ENCODE peak calls at places on chromosomes 12 and 14, in six cellular contexts. S is left lung, H is suprapubic skin, X is left ventricle myocardium inferior, Y is fibroblast of lung, N is IMR-90. Z is an unnamed sample. For H3K4me1, the result is how much of the 10 kb centered on the place peaks cover.

GRCh38 chr12:64019101-64019500 is 174.6 kb downstream of the SRGAP1 start:
- DNase-seq in Y (no peak), N (no peak), X (no peak), S (no peak), H (no peak), Z (no peak)

GRCh38 chr12:27344760-27345159 is 12.1 kb downstream of the BMAL2 start:
- DNase-seq in X (no peak), N (peak), Y (no peak), H (no peak), S (no peak), Z (no peak)

GRCh38 chr12:9881246-9881645 is at the start of gene KLRF2:
- DNase-seq in S (no peak), Y (no peak), N (no peak), X (no peak), H (no peak), Z (no peak)

GRCh38 chr12:4108803-4109345 is 164.7 kb upstream of the CCND2 start:
- DNase-seq in X (no peak), H (no peak), S (no peak), Y (no peak), N (no peak), Z (no peak)

GRCh38 chr12:53239643-53240258 is 7.7 kb upstream of the RARG start:
- DNase-seq in Y (no peak), H (no peak), S (peak), N (no peak), X (no peak), Z (no peak)

GRCh38 chr14:72786377-72787350 is 107.2 kb downstream of the DPF3 start:
- DNase-seq in X (no peak), Y (no peak), S (no peak), H (peak), N (no peak), Z (no peak)

GRCh38 chr14:72904840-72905561 is 11.1 kb upstream of the DPF3 start:
- DNase-seq in H (no peak), X (peak), Y (peak), N (peak), S (no peak), Z (no peak)

GRCh38 chr14:20415723-20416622 is 2.7 kb upstream of the TEP1 start:
- DNase-seq in X (no peak), S (no peak), Y (peak), N (peak), H (no peak), Z (no peak)

GRCh38 chr14:45838597-45838996 is 585.6 kb upstream of the MIS18BP1 start:
- DNase-seq in N (no peak), X (no peak), Y (no peak), H (no peak), S (no peak), Z (no peak)

GRCh38 chr14:21734457-21735074 is 60.9 kb upstream of the OR4E1 start:
- DNase-seq in N (peak), S (no peak), Y (peak), H (no peak), X (no peak), Z (no peak)

GRCh38 chr14:85948163-85948562 is 418.2 kb downstream of the FLRT2 start:
- DNase-seq in N (no peak), X (no peak), H (no peak), Y (no peak), S (no peak), Z (no peak)

GRCh38 chr12:111056618-111057521 is 136.5 kb upstream of the MYL2 start:
- DNase-seq in Y (no peak), N (no peak), X (no peak), S (no peak), H (no peak), Z (no peak)

GRCh38 chr12:120540445-120540844 is 6.3 kb downstream of the RNF10 start:
- DNase-seq in Y (no peak), N (peak), S (no peak), X (no peak), H (no peak), Z (no peak)

GRCh38 chr12:53930591-53931255 is 7.9 kb upstream of the HOXC13 start:
- DNase-seq in Y (no peak), N (no peak), X (no peak), S (no peak), H (no peak), Z (no peak)

GRCh38 chr12:25131270-25131669 is 63.7 kb downstream of the DNAI7 start:
- DNase-seq in H (no peak), S (no peak), N (no peak), Y (no peak), X (no peak), Z (no peak)

GRCh38 chr14:84622357-84622756 is 907.6 kb upstream of the FLRT2 start:
- DNase-seq in N (no peak), Y (no peak), H (no peak), X (no peak), S (no peak), Z (no peak)

GRCh38 chr12:92764820-92765219 is 62.0 kb downstream of the PLEKHG7 start:
- DNase-seq in X (no peak), S (no peak), Y (no peak), N (peak), H (no peak), Z (no peak)

GRCh38 chr14:52068741-52069616 is at the start of gene NID2:
- DNase-seq in S (peak), N (peak), X (peak), H (peak), Y (peak), Z (no peak)

GRCh38 chr12:114984641-114985041 is 300.7 kb upstream of the TBX3 start:
- DNase-seq in Y (peak), H (no peak), N (peak), X (no peak), S (no peak), Z (no peak)

GRCh38 chr14:93962701-93963601 is 13.4 kb downstream of the ASB2 start:
- DNase-seq in H (no peak), N (peak), Y (peak), S (peak), X (no peak), Z (no peak)

GRCh38 chr12:5493018-5493417 is 61.1 kb downstream of the NTF3 start:
- DNase-seq in S (no peak), Y (no peak), X (no peak), N (no peak), H (no peak), Z (no peak)

GRCh38 chr12:122895757-122896636 is at the start of gene VPS37B:
- DNase-seq in Y (peak), X (peak), H (peak), S (peak), N (peak), Z (peak)

GRCh38 chr12:80151131-80151530 is 51.8 kb downstream of the OTOGL start:
- DNase-seq in H (no peak), X (no peak), N (no peak), S (no peak), Y (no peak), Z (no peak)

GRCh38 chr12:131912526-131913274 is 16.4 kb upstream of the PUS1 start:
- DNase-seq in Y (peak), S (peak), N (peak), X (peak), H (no peak), Z (peak)

GRCh38 chr12:112170376-112170775 is 45.0 kb downstream of the TRAFD1 start:
- DNase-seq in X (no peak), N (no peak), Y (no peak), H (peak), S (no peak), Z (no peak)

GRCh38 chr14:90795744-90796143 is 20.5 kb downstream of the TTC7B start:
- DNase-seq in N (peak), X (no peak), H (no peak), Y (peak), S (no peak), Z (no peak)

GRCh38 chr12:101038289-101038871 is 171.7 kb downstream of the SLC5A8 start:
- DNase-seq in N (peak), S (no peak), Y (peak), X (no peak), H (no peak), Z (no peak)

DNA sequence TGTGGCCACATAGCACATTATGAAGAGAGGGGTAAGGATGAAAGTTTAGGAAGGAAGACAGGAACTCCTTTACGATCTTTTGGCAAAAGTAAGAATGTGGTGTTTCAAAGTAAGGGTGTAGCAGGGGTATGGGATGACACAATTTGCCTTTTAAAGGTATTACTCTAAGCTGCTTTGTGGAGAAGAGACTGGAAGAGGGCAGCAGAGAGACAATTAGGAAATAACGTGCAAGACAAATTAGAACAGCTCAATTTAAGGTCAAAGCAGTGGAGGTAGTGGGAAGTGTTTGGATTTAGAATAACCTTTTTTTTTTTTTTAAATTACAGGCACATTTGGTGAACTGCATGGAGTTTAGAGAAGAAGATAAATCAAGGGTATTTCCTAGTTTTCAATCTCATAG is 342.6 kb downstream of the NOVA1 start:
- DNase-seq in X (no peak), N (peak), S (no peak), Y (peak), H (no peak), Z (no peak)
- TF ChIP-seq CTCF in X (peak), N (peak), S (peak), Y (peak), H (no peak), Z (no peak)

GRCh38 chr12:712172-712863 is 40.1 kb upstream of the WNK1 start:
- DNase-seq in N (peak), H (no peak), X (no peak), Y (peak), S (no peak), Z (no peak)
- H3K27ac ChIP-seq in N (no peak), H (no peak), X (peak), Y (no peak), S (no peak), Z (no peak)

GRCh38 chr12:68356060-68356748 is 24.0 kb upstream of the MDM1 start:
- DNase-seq in X (no peak), H (no peak), Y (no peak), N (no peak), S (no peak), Z (no peak)

GRCh38 chr12:68364893-68365725 is 32.9 kb upstream of the MDM1 start:
- DNase-seq in N (peak), H (peak), X (peak), Y (peak), S (peak), Z (peak)

GRCh38 chr12:68358532-68359485 is 26.6 kb upstream of the MDM1 start:
- DNase-seq in N (peak), H (no peak), X (no peak), Y (peak), S (no peak), Z (peak)

GRCh38 chr12:68361953-68362352 is 29.8 kb upstream of the MDM1 start:
- DNase-seq in H (no peak), N (no peak), Y (no peak), S (no peak), X (no peak), Z (no peak)

GRCh38 chr12:68359669-68360068 is 27.5 kb upstream of the MDM1 start:
- DNase-seq in H (no peak), X (no peak), S (no peak), Y (no peak), N (no peak), Z (no peak)
- H3K4me1 ChIP-seq in H (under half), X (under half), S (half or more), Y (under half), N (under half), Z (under half)

DNA sequence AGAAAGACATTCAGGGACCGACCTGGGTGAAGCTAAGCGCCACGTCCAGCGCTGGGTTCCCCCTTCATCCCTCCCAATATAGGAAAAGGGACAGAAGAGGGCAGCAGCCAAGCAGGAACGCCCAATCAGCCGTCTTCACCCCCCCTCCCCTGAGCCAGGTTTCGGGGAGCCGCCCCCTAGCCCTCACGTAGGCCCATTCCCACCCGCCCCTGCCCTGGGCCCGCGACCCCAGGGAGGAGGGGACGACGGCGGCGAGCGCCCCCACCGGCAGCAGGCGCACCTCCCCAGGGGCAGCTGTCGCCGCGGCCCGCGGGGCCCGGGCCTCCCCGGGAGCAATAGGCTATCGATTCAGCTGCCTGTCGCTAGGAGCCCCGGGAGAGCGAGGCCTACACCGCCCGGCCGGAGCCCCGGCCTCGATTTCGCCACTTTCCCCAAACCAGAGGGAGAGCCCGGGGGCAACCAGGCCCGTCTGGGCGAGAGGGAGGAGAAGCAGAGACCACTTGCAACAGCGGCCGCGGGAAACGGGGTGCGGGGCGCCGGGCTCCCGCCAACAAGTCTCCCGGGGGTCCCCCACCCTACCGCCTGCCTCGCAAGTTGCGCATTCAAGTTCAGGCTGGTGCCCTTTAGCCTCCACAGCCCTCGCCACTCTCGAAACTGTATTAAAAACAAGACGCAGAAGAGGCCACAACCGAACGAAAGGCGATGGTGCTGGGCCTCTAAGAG is 1.3 kb downstream of the DCAF5 start:
- DNase-seq in X (peak), H (peak), Y (peak), S (peak), N (peak), Z (no peak)
- TF ChIP-seq CTCF in X (peak), H (peak), Y (peak), S (peak), N (peak), Z (peak)

DNA sequence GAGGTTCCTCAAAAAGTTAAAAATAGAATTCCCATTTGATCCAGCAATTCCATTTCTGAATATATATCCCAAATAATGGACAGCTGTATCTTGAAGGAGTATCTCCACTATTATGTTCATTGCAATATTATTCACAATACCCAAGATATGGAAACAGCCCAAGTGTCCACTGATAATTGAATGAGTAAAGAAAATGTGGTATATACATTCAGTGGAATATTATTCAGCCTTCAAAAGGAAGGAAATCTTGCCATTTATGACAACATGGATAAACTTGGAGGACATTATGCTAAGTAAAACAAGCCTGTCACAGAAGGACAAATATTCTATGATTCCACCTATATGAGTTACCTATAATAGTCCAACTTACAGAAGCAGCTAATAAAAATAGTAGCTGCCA is 979.0 kb downstream of the SLC6A15 start:
- DNase-seq in H (no peak), X (no peak), Y (no peak), N (no peak), S (no peak), Z (no peak)
- H3K27ac ChIP-seq in H (no peak), X (no peak), Y (no peak), N (no peak), S (no peak), Z (no peak)

DNA sequence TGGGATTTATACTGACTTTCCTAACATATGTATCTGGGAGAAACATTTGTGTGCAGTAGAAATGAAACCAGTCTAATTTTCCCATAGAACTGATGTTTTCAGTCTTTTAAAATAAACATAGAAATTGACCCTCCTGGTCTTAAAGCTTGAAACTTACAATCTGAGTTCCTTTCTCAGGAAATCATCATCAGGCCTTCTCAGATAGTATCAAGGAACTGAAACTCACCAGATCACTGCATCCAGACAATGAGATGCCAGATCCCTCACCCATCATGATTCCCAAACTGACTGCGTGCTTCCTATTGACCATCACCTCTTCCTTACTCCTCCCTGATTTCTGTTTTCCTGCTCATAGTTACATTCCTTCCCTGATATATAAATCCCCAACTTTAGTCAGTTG is 195.0 kb upstream of the AMIGO2 start:
- DNase-seq in X (no peak), Y (no peak), S (no peak), N (peak), H (no peak), Z (no peak)
- H3K4me1 ChIP-seq in X (under half), Y (under half), S (under half), N (under half), H (under half), Z (under half)

GRCh38 chr12:96132819-96133218 is 61.4 kb upstream of the ELK3 start:
- DNase-seq in N (no peak), S (no peak), H (no peak), X (no peak), Y (no peak), Z (no peak)
- TF ChIP-seq CTCF in N (no peak), S (no peak), H (no peak), X (peak), Y (no peak), Z (no peak)

GRCh38 chr12:40104461-40105264 is 1.2 kb downstream of the SLC2A13 start:
- DNase-seq in Y (peak), N (peak), S (no peak), X (peak), H (no peak), Z (no peak)
- H3K27ac ChIP-seq in Y (no peak), N (peak), S (peak), X (peak), H (peak), Z (peak)